ENCODE peak calls at places on chromosomes 13 and 19, in eight cellular contexts. S is RKO; P is NCI-H1417; L is mucosa of descending colon; Z is left cardiac atrium; B is ELR; I is stomach; A is effector memory CD4-positive, alpha-beta T cell. D is an unnamed sample.
A peak's percentile ranks its signal among the peaks of the same experiment; 100 is the strongest.

GRCh38 chr13:113743366-113744195 is 15.4 kb upstream of the TMEM255B start:
- DNase-seq in S (no peak), P (no peak), L (no peak), Z (no peak), B (no peak), I (no peak), A (no peak), D (no peak)

GRCh38 chr13:38024431-38024830 is 154.9 kb upstream of the TRPC4 start:
- DNase-seq in S (no peak), P (no peak), L (no peak), Z (no peak), B (peak; percentile 30), I (no peak), A (no peak), D (no peak)

GRCh38 chr19:47023448-47023794 is 3.8 kb downstream of the NPAS1 start:
- DNase-seq in S (no peak), P (peak; percentile 75), L (no peak), Z (no peak), B (no peak), I (no peak), A (no peak), D (no peak)

GRCh38 chr13:47499358-47500150 is 501.5 kb downstream of the SUCLA2 start:
- DNase-seq in S (peak; percentile 76), P (no peak), L (no peak), Z (no peak), B (peak; percentile 89), I (no peak), A (no peak), D (no peak)

GRCh38 chr19:17195106-17195505 is 20.1 kb upstream of the USE1 start:
- DNase-seq in S (no peak), P (no peak), L (no peak), Z (no peak), B (no peak), I (no peak), A (no peak), D (no peak)

GRCh38 chr19:31519216-31519615 is 170.0 kb upstream of the TSHZ3 start:
- DNase-seq in S (no peak), P (no peak), L (no peak), Z (no peak), B (no peak), I (no peak), A (no peak), D (no peak)

GRCh38 chr13:112229992-112230872 is 145.9 kb upstream of the SPACA7 start:
- DNase-seq in S (no peak), P (no peak), L (peak; percentile 13), Z (no peak), B (no peak), I (no peak), A (no peak), D (no peak)

GRCh38 chr13:27349458-27349857 is 75.0 kb upstream of the GTF3A start:
- DNase-seq in S (no peak), P (no peak), L (no peak), Z (no peak), B (no peak), I (no peak), A (no peak), D (no peak)

GRCh38 chr19:48735031-48735615 is 5.3 kb downstream of the RASIP1 start:
- DNase-seq in S (no peak), P (no peak), L (peak; percentile 60), Z (no peak), B (peak; percentile 73), I (no peak), A (no peak), D (no peak)

GRCh38 chr13:113863511-113864302 is at the start of gene GAS6:
- DNase-seq in S (peak; percentile 34), P (peak; percentile 82), L (peak; percentile 79), Z (peak; percentile 72), B (peak; percentile 68), I (peak; percentile 72), A (no peak), D (no peak)

GRCh38 chr13:75255653-75256052 is 226.3 kb downstream of the TBC1D4 start:
- DNase-seq in S (no peak), P (no peak), L (no peak), Z (no peak), B (no peak), I (no peak), A (no peak), D (no peak)

GRCh38 chr19:28239270-28239669 is 973.7 kb downstream of the UQCRFS1 start:
- DNase-seq in S (no peak), P (peak; percentile 1), L (peak; percentile 5), Z (no peak), B (no peak), I (no peak), A (no peak), D (no peak)

GRCh38 chr19:58368561-58369360 is 6.2 kb upstream of the ZNF497 start:
- DNase-seq in S (no peak), P (no peak), L (no peak), Z (no peak), B (no peak), I (no peak), A (no peak), D (no peak)

GRCh38 chr19:29289020-29289419 is 76.1 kb upstream of the UQCRFS1 start:
- DNase-seq in S (no peak), P (no peak), L (no peak), Z (no peak), B (no peak), I (no peak), A (no peak), D (no peak)

GRCh38 chr19:33400856-33401682 is 27.6 kb downstream of the CEBPG start:
- DNase-seq in S (no peak), P (no peak), L (no peak), Z (peak; percentile 20), B (no peak), I (no peak), A (no peak), D (no peak)

GRCh38 chr13:44389003-44389666 is 15.5 kb downstream of the SERP2 start:
- DNase-seq in S (no peak), P (no peak), L (no peak), Z (no peak), B (no peak), I (no peak), A (no peak), D (no peak)

GRCh38 chr13:33072282-33072681 is 56.1 kb downstream of the KL start:
- DNase-seq in S (no peak), P (no peak), L (no peak), Z (no peak), B (no peak), I (no peak), A (no peak), D (no peak)

GRCh38 chr19:55305491-55305890 is 19.6 kb downstream of the TMEM150B start:
- DNase-seq in S (peak; percentile 31), P (peak; percentile 42), L (peak; percentile 61), Z (no peak), B (peak; percentile 57), I (peak; percentile 39), A (peak; percentile 40), D (peak; percentile 56)

GRCh38 chr13:110825516-110825915 is 89.4 kb downstream of the ANKRD10 start:
- DNase-seq in S (no peak), P (no peak), L (no peak), Z (no peak), B (no peak), I (no peak), A (no peak), D (no peak)

GRCh38 chr19:3370728-3371591 is 4.6 kb downstream of the NFIC start:
- DNase-seq in S (no peak), P (no peak), L (no peak), Z (no peak), B (no peak), I (no peak), A (no peak), D (no peak)

GRCh38 chr13:21850013-21851006 is 179.4 kb downstream of the FGF9 start:
- DNase-seq in S (no peak), P (no peak), L (no peak), Z (no peak), B (no peak), I (no peak), A (no peak), D (no peak)

GRCh38 chr13:91144054-91144453 is 203.4 kb upstream of the MIR17HG start:
- DNase-seq in S (no peak), P (peak; percentile 31), L (no peak), Z (no peak), B (no peak), I (no peak), A (no peak), D (no peak)

GRCh38 chr13:113573065-113573464 is 11.5 kb upstream of the TFDP1 start:
- DNase-seq in S (no peak), P (no peak), L (no peak), Z (no peak), B (no peak), I (no peak), A (no peak), D (no peak)

GRCh38 chr13:110226051-110226562 is 80.8 kb downstream of the COL4A1 start:
- DNase-seq in S (no peak), P (no peak), L (no peak), Z (no peak), B (peak; percentile 14), I (no peak), A (no peak), D (no peak)

GRCh38 chr19:3224346-3225325 is at the start of gene CELF5:
- DNase-seq in S (peak; percentile 34), P (peak; percentile 79), L (peak; percentile 48), Z (peak; percentile 61), B (peak; percentile 54), I (peak; percentile 61), A (peak; percentile 50), D (peak; percentile 30)

GRCh38 chr13:21639604-21640003 is 31.3 kb upstream of the FGF9 start:
- DNase-seq in S (no peak), P (peak; percentile 73), L (no peak), Z (no peak), B (no peak), I (no peak), A (no peak), D (no peak)